ENCODE peak calls at places on chromosomes 2 and 18, in five cellular contexts. B is neuronal stem cell, I is AG08396, X is B cell, T is right cardiac atrium. Z is an unnamed sample.

GRCh38 chr2:110853516-110853915 is 121.1 kb downstream of the ACOXL start:
- DNase-seq in B (no peak), T (peak; percentile 64), X (peak; percentile 34), I (peak; percentile 35), Z (peak; percentile 52)

GRCh38 chr2:239193925-239194687 is 206.7 kb downstream of the HDAC4 start:
- DNase-seq in X (no peak), I (no peak), T (peak; percentile 28), B (no peak), Z (no peak)

GRCh38 chr18:43665239-43665788 is 388.0 kb upstream of the SYT4 start:
- DNase-seq in B (no peak), I (peak; percentile 49), X (no peak), T (no peak), Z (no peak)

GRCh38 chr2:30731706-30732105 is 75.5 kb downstream of the CAPN13 start:
- DNase-seq in T (no peak), I (no peak), B (no peak), X (no peak), Z (no peak)

GRCh38 chr2:20108655-20109396 is 57.4 kb upstream of the LAPTM4A start:
- DNase-seq in T (no peak), I (peak; percentile 69), X (no peak), B (no peak), Z (no peak)

GRCh38 chr2:170217778-170218251 is 39.9 kb downstream of the MYO3B start:
- DNase-seq in B (no peak), X (no peak), I (peak; percentile 47), T (no peak), Z (no peak)

GRCh38 chr2:196486145-196486544 is 153.4 kb upstream of the CCDC150 start:
- DNase-seq in I (no peak), X (no peak), B (no peak), T (peak; percentile 49), Z (no peak)

GRCh38 chr2:28951910-28952805 is 28.9 kb upstream of the TOGARAM2 start:
- DNase-seq in X (no peak), I (no peak), B (no peak), T (peak; percentile 55), Z (peak; percentile 52)

GRCh38 chr2:175154670-175155082 is 13.3 kb downstream of the ATF2 start:
- DNase-seq in T (no peak), I (peak; percentile 26), B (no peak), X (no peak), Z (peak; percentile 12)

GRCh38 chr18:43350176-43350575 is 72.9 kb upstream of the SYT4 start:
- DNase-seq in B (no peak), T (no peak), I (no peak), X (no peak), Z (no peak)

GRCh38 chr2:583666-584065 is 93.5 kb downstream of the TMEM18 start:
- DNase-seq in T (no peak), X (no peak), B (no peak), I (no peak), Z (no peak)

GRCh38 chr2:235092433-235092832 is 140.6 kb downstream of the SH3BP4 start:
- DNase-seq in B (no peak), I (no peak), T (no peak), X (no peak), Z (no peak)

GRCh38 chr2:169822036-169822435 is 2.7 kb downstream of the METTL5 start:
- DNase-seq in B (no peak), T (no peak), X (no peak), I (no peak), Z (no peak)

GRCh38 chr18:46211816-46212215 is 107.6 kb downstream of the HAUS1 start:
- DNase-seq in X (no peak), I (peak; percentile 23), B (no peak), T (no peak), Z (peak; percentile 68)

GRCh38 chr2:111055735-111056134 is 65.0 kb upstream of the BCL2L11 start:
- DNase-seq in T (no peak), I (no peak), X (no peak), B (no peak), Z (no peak)

GRCh38 chr2:171317492-171318125 is 116.2 kb downstream of the METTL8 start:
- DNase-seq in X (no peak), B (no peak), T (no peak), I (no peak), Z (no peak)